ENCODE peak calls at places on chromosomes 7 and 10, in seven cellular contexts. Z is HepG2, M is HCT116, F is GM23338, N is GM12878, P is SK-N-SH, R is K562. Q is an unnamed sample. For H3K36me3 and H3K27me3, the result is how much of the 10 kb centered on the place peaks cover.

GRCh38 chr10:116038259-116038658 is 234.7 kb downstream of the GFRA1 start:
- DNase-seq in Z (peak), M (no peak), F (no peak), N (no peak), P (no peak), R (no peak), Q (no peak)

GRCh38 chr7:148290451-148291005 is 300.0 kb upstream of the C7orf33 start:
- DNase-seq in Z (no peak), M (no peak), F (peak), N (no peak), P (no peak), R (no peak), Q (no peak)

GRCh38 chr10:14574885-14575284 is 199.8 kb downstream of the FAM107B start:
- DNase-seq in Z (no peak), M (no peak), F (no peak), N (no peak), P (no peak), R (no peak), Q (no peak)

GRCh38 chr7:100914879-100915442 is 19.3 kb upstream of the ACHE start:
- DNase-seq in Z (no peak), M (no peak), F (no peak), N (no peak), P (no peak), R (no peak), Q (no peak)

GRCh38 chr7:23065974-23066373 is 39.6 kb upstream of the KLHL7 start:
- DNase-seq in Z (no peak), M (no peak), F (no peak), N (no peak), P (no peak), R (no peak), Q (no peak)

GRCh38 chr10:77636286-77636966 is 1.2 kb downstream of the KCNMA1 start:
- DNase-seq in Z (no peak), M (no peak), F (peak), N (no peak), P (no peak), R (no peak), Q (no peak)

GRCh38 chr7:117323877-117324699 is 1.2 kb upstream of the WNT2 start:
- DNase-seq in Z (no peak), M (no peak), F (peak), N (no peak), P (peak), R (no peak), Q (no peak)

GRCh38 chr10:102033787-102034186 is 22.2 kb downstream of the ARMH3 start:
- DNase-seq in Z (no peak), M (no peak), F (no peak), N (no peak), P (no peak), R (no peak), Q (no peak)

GRCh38 chr10:22505923-22506685 is 160.8 kb downstream of the SPAG6 start:
- DNase-seq in Z (no peak), M (no peak), F (no peak), N (no peak), P (no peak), R (no peak), Q (no peak)

GRCh38 chr10:94546616-94547175 is 1.1 kb downstream of the HELLS start:
- DNase-seq in Z (no peak), M (no peak), F (no peak), N (peak), P (peak), R (no peak), Q (peak)

GRCh38 chr10:43979551-43979950 is 330.9 kb upstream of the ZNF32 start:
- DNase-seq in Z (no peak), M (no peak), F (no peak), N (no peak), P (no peak), R (no peak), Q (no peak)

GRCh38 chr7:134452419-134452827 is 6.5 kb downstream of the AKR1B1 start:
- DNase-seq in Z (no peak), M (no peak), F (no peak), N (no peak), P (no peak), R (no peak), Q (no peak)

GRCh38 chr7:16357921-16358320 is 63.4 kb downstream of the CRPPA start:
- DNase-seq in Z (no peak), M (no peak), F (no peak), N (no peak), P (peak), R (no peak), Q (no peak)

GRCh38 chr7:220151-220841 is 27.9 kb downstream of the FAM20C start:
- DNase-seq in Z (peak), M (no peak), F (peak), N (no peak), P (peak), R (peak), Q (no peak)

GRCh38 chr7:147896121-147896520 is 694.4 kb upstream of the C7orf33 start:
- DNase-seq in Z (no peak), M (no peak), F (no peak), N (no peak), P (no peak), R (no peak), Q (no peak)

GRCh38 chr7:28069788-28070187 is 110.8 kb downstream of the JAZF1 start:
- DNase-seq in Z (no peak), M (no peak), F (no peak), N (no peak), P (no peak), R (no peak), Q (no peak)

GRCh38 chr10:86062647-86063145 is 303.9 kb downstream of the GRID1 start:
- DNase-seq in Z (no peak), M (no peak), F (no peak), N (no peak), P (no peak), R (no peak), Q (no peak)

GRCh38 chr7:134690016-134690415 is 43.4 kb downstream of the BPGM start:
- DNase-seq in Z (no peak), M (no peak), F (no peak), N (no peak), P (peak), R (no peak), Q (no peak)

GRCh38 chr10:116741391-116742351 is 695 bp downstream of the HSPA12A start:
- DNase-seq in Z (no peak), M (no peak), F (peak), N (no peak), P (peak), R (peak), Q (no peak)

GRCh38 chr7:30327813-30328212 is 43.4 kb downstream of the ZNRF2 start:
- DNase-seq in Z (no peak), M (no peak), F (no peak), N (no peak), P (no peak), R (no peak), Q (no peak)

GRCh38 chr10:122333037-122333436 is 41.5 kb upstream of the PLEKHA1 start:
- DNase-seq in Z (no peak), M (no peak), F (no peak), N (no peak), P (no peak), R (no peak), Q (no peak)

GRCh38 chr10:52814506-52814905 is 41.9 kb upstream of the MBL2 start:
- DNase-seq in Z (no peak), M (no peak), F (peak), N (no peak), P (no peak), R (no peak), Q (no peak)

GRCh38 chr7:153385502-153385901 is 626.0 kb downstream of the ACTR3B start:
- DNase-seq in Z (no peak), M (no peak), F (no peak), N (no peak), P (no peak), R (no peak), Q (no peak)

GRCh38 chr10:29737209-29737565 is 102.4 kb upstream of the SVIL start:
- DNase-seq in Z (no peak), M (no peak), F (peak), N (no peak), P (no peak), R (no peak), Q (no peak)

GRCh38 chr10:29734980-29735627 is 100.3 kb upstream of the SVIL start:
- DNase-seq in Z (no peak), M (no peak), F (peak), N (no peak), P (peak), R (no peak), Q (no peak)

GRCh38 chr10:29735628-29736324 is 101.0 kb upstream of the SVIL start:
- DNase-seq in Z (peak), M (peak), F (peak), N (no peak), P (peak), R (peak), Q (peak)

GRCh38 chr10:29734640-29734979 is 99.8 kb upstream of the SVIL start:
- DNase-seq in Z (no peak), M (no peak), F (no peak), N (no peak), P (no peak), R (no peak), Q (no peak)

DNA sequence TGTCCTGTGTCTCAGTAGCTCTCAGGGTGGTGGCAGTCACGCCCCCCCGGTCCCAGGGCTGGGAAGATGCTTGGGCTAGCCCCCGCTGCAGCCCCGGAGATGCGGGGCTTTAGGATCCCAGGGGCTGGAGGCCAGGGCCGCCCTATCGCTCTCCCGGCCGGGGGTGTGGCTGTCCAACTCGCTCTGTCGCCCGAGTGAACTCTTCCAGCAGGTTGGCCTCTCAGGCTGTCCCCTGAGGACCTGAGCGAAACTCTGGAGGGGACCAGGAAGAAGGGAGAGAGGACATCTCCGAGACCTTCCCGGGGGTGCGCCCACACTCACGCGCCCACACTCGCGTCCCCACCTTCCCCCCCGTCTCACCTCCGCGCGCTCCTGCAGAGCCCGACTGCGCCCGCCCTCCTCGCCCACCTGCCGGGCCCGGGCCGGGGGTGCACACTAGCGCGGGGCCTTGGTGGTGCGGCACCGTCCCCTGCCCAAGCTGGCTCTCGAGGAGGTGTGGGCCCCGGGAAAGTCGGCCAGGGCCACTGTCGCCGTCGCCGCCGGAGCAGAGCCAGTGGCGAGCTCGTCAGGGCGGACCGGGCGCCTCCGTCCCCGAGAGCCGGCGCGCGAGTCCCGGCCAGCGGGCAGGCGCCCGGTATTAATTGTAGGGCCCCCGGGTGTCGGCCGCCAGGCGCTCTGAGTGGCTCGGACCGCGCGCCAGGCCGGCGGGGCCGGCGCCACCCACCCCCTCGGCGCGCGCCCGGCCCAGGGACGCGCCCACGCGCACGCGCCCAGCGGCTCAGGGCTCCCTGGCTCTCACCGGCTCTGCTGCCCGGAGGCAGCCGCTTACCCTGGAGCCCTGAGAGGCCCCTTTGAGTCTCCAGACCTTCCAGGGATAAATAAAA is 101.8 kb upstream of the SVIL start:
- DNase-seq in Z (no peak), M (no peak), F (peak), N (no peak), P (peak), R (no peak), Q (no peak)
- TF ChIP-seq REST in Z (no peak), M (no peak), F (no peak), N (no peak), P (no peak), R (no peak), Q (no peak)

GRCh38 chr10:61941202-61941651 is 39.7 kb downstream of the ARID5B start:
- DNase-seq in Z (no peak), M (no peak), F (no peak), N (no peak), P (no peak), R (no peak), Q (no peak)

GRCh38 chr10:61939575-61940301 is 38.2 kb downstream of the ARID5B start:
- DNase-seq in Z (no peak), M (no peak), F (no peak), N (no peak), P (no peak), R (no peak), Q (peak)

GRCh38 chr10:61944445-61945123 is 43.1 kb downstream of the ARID5B start:
- DNase-seq in Z (no peak), M (no peak), F (no peak), N (no peak), P (no peak), R (no peak), Q (no peak)

GRCh38 chr10:61943699-61944444 is 42.4 kb downstream of the ARID5B start:
- DNase-seq in Z (no peak), M (no peak), F (no peak), N (no peak), P (peak), R (no peak), Q (no peak)

DNA sequence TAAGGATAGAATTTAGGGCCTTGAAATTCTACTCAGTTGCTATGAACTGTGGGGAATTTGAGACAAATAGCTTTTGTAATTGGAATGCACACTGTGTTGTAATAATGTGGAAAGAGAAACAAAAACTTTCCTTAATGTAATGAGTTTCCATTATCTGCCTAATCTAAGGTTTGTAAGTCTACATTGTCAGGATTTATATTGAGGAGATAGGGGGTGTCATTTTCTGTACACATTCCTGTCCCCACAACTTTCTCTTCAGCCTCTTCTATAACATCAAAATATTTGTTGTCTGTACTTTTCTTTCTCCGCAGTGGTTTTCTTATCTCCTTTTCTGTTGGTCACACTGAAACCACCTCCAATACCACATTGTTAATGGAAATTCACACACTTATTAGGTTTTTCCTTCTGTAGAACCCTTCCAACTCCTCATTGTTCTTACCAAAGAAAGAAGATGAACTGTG is 41.5 kb downstream of the ARID5B start:
- DNase-seq in Z (no peak), M (no peak), F (no peak), N (no peak), P (no peak), R (no peak), Q (no peak)
- H3K36me3 ChIP-seq in Z (under half), M (under half), F (under half), N (under half), P (under half), R (under half), Q (under half)

DNA sequence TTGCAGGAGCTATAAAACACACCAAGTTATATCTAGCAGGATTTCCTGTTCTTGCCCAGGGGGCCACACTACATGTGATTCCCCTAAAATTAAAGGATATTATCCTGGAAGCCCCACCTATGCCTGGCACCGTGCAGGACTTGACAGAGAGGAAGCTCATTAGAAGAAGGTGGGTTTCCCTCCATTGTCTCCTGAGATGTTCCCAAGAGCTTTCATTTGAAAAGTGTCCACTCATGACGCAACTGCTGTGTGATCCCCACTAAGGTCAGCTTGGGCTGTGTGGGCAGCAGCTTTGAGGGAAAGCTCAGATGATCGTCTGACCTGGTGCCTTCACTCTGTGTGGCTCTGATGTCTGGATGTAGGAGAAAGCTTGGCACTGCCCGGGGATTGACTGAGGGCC is 53.5 kb downstream of the RAMP3 start:
- DNase-seq in Z (no peak), M (no peak), F (no peak), N (no peak), P (no peak), R (no peak), Q (no peak)
- H3K27me3 ChIP-seq in Z (under half), M (half or more), F (under half), N (under half), P (half or more), R (half or more), Q (half or more)

DNA sequence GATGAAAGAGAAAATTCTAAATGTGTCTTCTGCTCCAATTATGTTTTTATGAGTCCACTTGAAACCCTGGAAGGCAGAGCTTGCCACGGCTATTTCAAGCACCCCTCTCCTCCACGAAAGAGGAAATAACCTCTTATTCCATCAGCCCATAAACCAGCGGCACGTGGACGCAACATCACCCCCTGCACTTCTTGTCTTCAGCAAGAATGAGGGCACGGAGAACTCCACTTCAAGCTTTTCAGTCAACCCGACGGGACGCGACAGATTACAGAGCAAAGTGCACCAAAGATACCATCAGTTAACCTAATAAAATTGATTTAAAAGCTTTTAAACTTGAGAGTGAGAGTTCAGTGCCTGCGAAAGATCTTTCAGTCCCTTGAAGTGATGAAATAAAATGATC is 406.3 kb downstream of the GALNT17 start:
- DNase-seq in Z (no peak), M (no peak), F (no peak), N (no peak), P (peak), R (no peak), Q (no peak)
- TF ChIP-seq REST in Z (no peak), M (no peak), F (no peak), N (no peak), P (no peak), R (no peak), Q (no peak)

GRCh38 chr7:98974205-98974604 is 95.9 kb downstream of the TRRAP start:
- DNase-seq in Z (no peak), M (no peak), F (no peak), N (no peak), P (no peak), R (no peak), Q (no peak)

GRCh38 chr7:98978672-98979071 is 100.3 kb downstream of the TRRAP start:
- DNase-seq in Z (no peak), M (no peak), F (no peak), N (no peak), P (no peak), R (no peak), Q (no peak)

GRCh38 chr7:98976396-98977185 is 98.3 kb downstream of the TRRAP start:
- DNase-seq in Z (no peak), M (no peak), F (no peak), N (no peak), P (no peak), R (no peak), Q (no peak)

GRCh38 chr7:98970805-98971204 is 92.5 kb downstream of the TRRAP start:
- DNase-seq in Z (no peak), M (no peak), F (no peak), N (no peak), P (no peak), R (no peak), Q (no peak)

GRCh38 chr7:98974906-98975816 is 96.8 kb downstream of the TRRAP start:
- DNase-seq in Z (no peak), M (no peak), F (no peak), N (no peak), P (peak), R (no peak), Q (no peak)
- H3K36me3 ChIP-seq in Z (half or more), M (half or more), F (half or more), N (under half), P (half or more), R (half or more), Q (under half)

GRCh38 chr7:155543011-155543881 is 3.1 kb downstream of the CNPY1 start:
- DNase-seq in Z (peak), M (no peak), F (peak), N (no peak), P (no peak), R (no peak), Q (no peak)
- H3K27me3 ChIP-seq in Z (half or more), M (under half), F (under half), N (under half), P (half or more), R (half or more), Q (under half)

DNA sequence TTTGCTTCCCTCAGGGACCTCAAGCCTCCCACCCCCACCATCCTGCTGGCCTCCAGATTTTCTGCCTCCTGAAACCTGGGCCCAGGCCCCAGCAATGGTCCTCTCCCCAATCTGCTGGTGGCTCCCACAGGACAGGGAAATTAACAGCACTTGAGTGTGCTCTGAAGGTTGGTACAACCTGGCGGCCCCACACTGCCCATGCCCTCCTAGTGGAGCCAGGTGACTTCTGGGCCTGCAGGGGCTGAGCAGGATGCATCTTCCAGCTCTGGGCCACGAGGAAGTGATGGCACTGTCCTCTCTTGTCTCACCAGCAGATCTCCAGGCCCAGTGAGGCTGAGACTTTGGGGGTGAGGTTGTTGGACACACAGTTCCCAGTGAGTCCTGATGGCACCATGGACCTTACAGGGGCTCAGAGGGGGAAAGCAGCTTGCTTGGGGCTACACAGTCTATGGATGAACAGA is 3.6 kb upstream of the ZMIZ1 start:
- DNase-seq in Z (no peak), M (no peak), F (no peak), N (no peak), P (no peak), R (no peak), Q (no peak)
- TF ChIP-seq REST in Z (no peak), M (no peak), F (no peak), N (no peak), P (no peak), R (no peak), Q (no peak)

DNA sequence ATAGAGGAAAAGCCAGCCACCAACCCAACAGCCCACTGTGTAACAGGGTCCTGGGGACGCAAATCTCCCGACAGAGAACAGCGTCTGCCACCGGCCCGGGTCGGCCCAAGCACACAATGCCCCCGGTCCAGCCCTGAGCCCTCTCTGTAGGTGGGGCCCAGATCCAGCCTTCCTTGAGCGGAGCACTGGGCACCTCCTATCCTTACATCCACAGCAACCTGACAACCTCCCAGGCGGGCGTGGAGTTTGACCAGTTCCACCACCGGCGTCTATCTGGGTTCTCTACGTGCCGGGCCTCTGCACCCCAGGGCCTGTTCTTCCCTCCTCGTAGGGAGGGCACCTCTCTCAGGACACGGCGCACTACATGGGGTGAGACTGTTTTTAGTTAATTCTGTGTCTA is 109.0 kb downstream of the CYTH3 start:
- DNase-seq in Z (no peak), M (no peak), F (no peak), N (no peak), P (no peak), R (no peak), Q (no peak)
- H3K36me3 ChIP-seq in Z (under half), M (under half), F (under half), N (under half), P (half or more), R (half or more), Q (under half)

GRCh38 chr10:71392292-71392691 is 4.4 kb upstream of the CDH23 start:
- DNase-seq in Z (no peak), M (no peak), F (no peak), N (no peak), P (no peak), R (no peak), Q (no peak)
- H3K27me3 ChIP-seq in Z (under half), M (under half), F (under half), N (under half), P (under half), R (half or more), Q (under half)

GRCh38 chr10:109187677-109188076 is 735.6 kb downstream of the XPNPEP1 start:
- DNase-seq in Z (no peak), M (no peak), F (no peak), N (no peak), P (no peak), R (no peak), Q (no peak)
- TF ChIP-seq REST in Z (no peak), M (no peak), F (no peak), N (no peak), P (no peak), R (no peak), Q (no peak)